ENCODE peak calls at places on chromosomes 4 and X, in five cellular contexts. R is activated CD4-positive, alpha-beta T cell treated with anti-CD3 and anti-CD28 coated beads, Interleukin-2, amount 10 ng/mL, durations not matched to agents 7 days and 5 days; H is OCI-LY7; Y is Calu3; A is BJ. I is an unnamed sample.

GRCh38 chrX:104419211-104419610 is 146.8 kb upstream of the IL1RAPL2 start:
- DNase-seq in R (no peak), H (no peak), Y (peak), A (no peak), I (no peak)

GRCh38 chrX:71454222-71454621 is 78.7 kb upstream of the OGT start:
- DNase-seq in R (no peak), H (no peak), Y (no peak), A (no peak), I (no peak)

GRCh38 chr4:16226816-16227461 is 668 bp upstream of the TAPT1 start:
- DNase-seq in R (peak), H (peak), Y (peak), A (no peak), I (peak)

GRCh38 chr4:99868126-99868596 is 26.1 kb downstream of the LAMTOR3 start:
- DNase-seq in R (no peak), H (no peak), Y (no peak), A (peak), I (no peak)

GRCh38 chrX:10168226-10168625 is 11.5 kb downstream of the CLCN4 start:
- DNase-seq in R (no peak), H (no peak), Y (no peak), A (no peak), I (no peak)

GRCh38 chr4:10605746-10606482 is 78.7 kb downstream of the CLNK start:
- DNase-seq in R (no peak), H (no peak), Y (peak), A (no peak), I (no peak)

GRCh38 chr4:98452091-98452490 is 190.9 kb downstream of the RAP1GDS1 start:
- DNase-seq in R (no peak), H (no peak), Y (no peak), A (no peak), I (no peak)

GRCh38 chr4:154164931-154165839 is 326.4 kb downstream of the DCHS2 start:
- DNase-seq in R (no peak), H (no peak), Y (peak), A (peak), I (no peak)

GRCh38 chr4:5361968-5362367 is 310.7 kb downstream of the STK32B start:
- DNase-seq in R (peak), H (peak), Y (no peak), A (no peak), I (no peak)

GRCh38 chr4:87476934-87477333 is 52.2 kb downstream of the SPARCL1 start:
- DNase-seq in R (no peak), H (no peak), Y (no peak), A (no peak), I (no peak)

GRCh38 chr4:113059783-113060182 is 10.3 kb downstream of the ANK2 start:
- DNase-seq in R (no peak), H (no peak), Y (no peak), A (no peak), I (no peak)

I was measured in head of caudate nucleus.